ENCODE peak calls at places on chromosomes 1 and 21, in eight cellular contexts. Z is adrenal gland, F is AG04450, S is K562, A is ovary, R is cardiac muscle cell, Q is HL-60, N is IMR-90. M is an unnamed sample.

GRCh38 chr1:71231751-71232150 is 150.9 kb upstream of the ZRANB2 start:
- DNase-seq in Z (no peak), F (no peak), S (no peak), N (no peak), Q (no peak), A (no peak), R (no peak), M (no peak)

GRCh38 chr1:17287377-17287776 is 20.6 kb upstream of the PADI4 start:
- DNase-seq in F (peak; percentile 47), A (no peak), Z (no peak), R (no peak), S (no peak), N (peak; percentile 73), Q (no peak), M (no peak)

GRCh38 chr1:91916811-91917460 is 31.0 kb upstream of the TGFBR3 start:
- DNase-seq in Q (no peak), Z (no peak), A (no peak), S (no peak), N (no peak), F (no peak), R (no peak), M (no peak)

GRCh38 chr1:194227157-194227556 is 1040.7 kb upstream of the B3GALT2 start:
- DNase-seq in F (no peak), Z (no peak), R (no peak), Q (no peak), S (no peak), N (peak; percentile 1), A (no peak), M (no peak)

GRCh38 chr1:210246447-210246846 is 13.9 kb downstream of the SERTAD4 start:
- DNase-seq in R (no peak), F (peak; percentile 45), Q (no peak), Z (no peak), S (no peak), A (no peak), N (peak; percentile 36), M (no peak)

GRCh38 chr1:73463848-73464247 is 734.1 kb downstream of the LRRIQ3 start:
- DNase-seq in A (no peak), Q (no peak), F (no peak), N (no peak), S (no peak), Z (no peak), R (no peak), M (no peak)

GRCh38 chr1:147622731-147623130 is 47.6 kb downstream of the ACP6 start:
- DNase-seq in A (no peak), R (no peak), F (no peak), S (no peak), N (peak; percentile 69), Z (no peak), Q (no peak), M (no peak)

GRCh38 chr1:153777648-153778047 is 2.4 kb downstream of the SLC27A3 start:
- DNase-seq in R (no peak), N (peak; percentile 21), A (no peak), Q (no peak), F (no peak), S (no peak), Z (peak; percentile 63), M (no peak)

GRCh38 chr21:32962286-32962685 is 63.4 kb upstream of the OLIG2 start:
- DNase-seq in N (no peak), R (peak; percentile 32), S (no peak), A (no peak), Q (no peak), F (no peak), Z (no peak), M (no peak)

GRCh38 chr1:48025076-48025475 is 27.9 kb upstream of the TRABD2B start:
- DNase-seq in Q (no peak), F (no peak), A (no peak), R (no peak), S (no peak), N (no peak), Z (no peak), M (no peak)

GRCh38 chr1:28208818-28209441 is 23.9 kb downstream of the DNAJC8 start:
- DNase-seq in N (peak; percentile 76), A (no peak), R (peak; percentile 70), Z (peak; percentile 42), Q (no peak), S (peak; percentile 62), F (peak; percentile 51), M (peak; percentile 55)

GRCh38 chr1:117686907-117687306 is 81.1 kb downstream of the TENT5C start:
- DNase-seq in Q (no peak), N (peak; percentile 65), R (no peak), S (no peak), F (no peak), Z (peak; percentile 73), A (peak; percentile 68), M (no peak)

GRCh38 chr1:18948913-18949688 is 7.4 kb downstream of the IFFO2 start:
- DNase-seq in F (no peak), A (peak; percentile 24), Z (peak; percentile 80), R (peak; percentile 35), Q (no peak), S (no peak), N (peak; percentile 71), M (no peak)
- TF ChIP-seq CTCF in F (peak; percentile 7), A (no peak), Z (peak; percentile 17), R (no peak), Q (no peak), S (no peak), N (no peak), M (no peak)

GRCh38 chr21:36431252-36431651 is 46.1 kb downstream of the CHAF1B start:
- DNase-seq in Q (no peak), S (no peak), Z (no peak), R (no peak), F (no peak), N (no peak), A (no peak), M (no peak)

GRCh38 chr21:36427502-36427901 is 42.3 kb downstream of the CHAF1B start:
- DNase-seq in Z (no peak), N (no peak), Q (no peak), A (no peak), S (no peak), F (no peak), R (no peak), M (no peak)

GRCh38 chr21:36428789-36429671 is 43.8 kb downstream of the CHAF1B start:
- DNase-seq in Q (no peak), S (no peak), R (no peak), N (no peak), F (no peak), Z (no peak), A (no peak), M (no peak)

GRCh38 chr21:36430841-36431240 is 45.6 kb downstream of the CHAF1B start:
- DNase-seq in S (no peak), R (no peak), Q (no peak), N (no peak), F (no peak), Z (no peak), A (no peak), M (no peak)

GRCh38 chr21:36429672-36430546 is 44.7 kb downstream of the CHAF1B start:
- DNase-seq in Q (peak; percentile 60), F (peak; percentile 97), R (peak; percentile 72), S (peak; percentile 97), A (peak; percentile 86), Z (peak; percentile 96), N (peak; percentile 100), M (peak; percentile 80)
- TF ChIP-seq CTCF in Q (no peak), F (peak; percentile 7), R (peak; percentile 19), S (no peak), A (no peak), Z (peak; percentile 30), N (no peak), M (no peak)

GRCh38 chr1:63169057-63169456 is 153.3 kb upstream of the FOXD3 start:
- DNase-seq in R (no peak), N (no peak), F (no peak), A (no peak), S (no peak), Z (no peak), Q (no peak), M (no peak)

GRCh38 chr1:63173161-63173560 is 149.2 kb upstream of the FOXD3 start:
- DNase-seq in S (no peak), F (no peak), A (no peak), Z (no peak), R (no peak), N (no peak), Q (no peak), M (no peak)
- TF ChIP-seq CTCF in S (no peak), F (no peak), A (no peak), Z (no peak), R (no peak), N (no peak), Q (no peak), M (no peak)

GRCh38 chr1:152517237-152517811 is 3.0 kb downstream of the CRCT1 start:
- DNase-seq in S (no peak), R (no peak), Z (no peak), F (no peak), Q (no peak), N (no peak), A (no peak), M (no peak)

GRCh38 chr1:152513081-152513480 is 1.2 kb upstream of the CRCT1 start:
- DNase-seq in S (no peak), Q (no peak), F (no peak), A (no peak), N (no peak), R (no peak), Z (no peak), M (no peak)

GRCh38 chr1:152514715-152515453 is 602 bp downstream of the CRCT1 start:
- DNase-seq in F (no peak), N (no peak), Q (no peak), R (no peak), A (no peak), Z (no peak), S (no peak), M (no peak)

GRCh38 chr1:152515454-152515823 is 1.2 kb downstream of the CRCT1 start:
- DNase-seq in N (peak; percentile 4), R (no peak), S (no peak), F (no peak), A (no peak), Q (no peak), Z (no peak), M (no peak)

DNA sequence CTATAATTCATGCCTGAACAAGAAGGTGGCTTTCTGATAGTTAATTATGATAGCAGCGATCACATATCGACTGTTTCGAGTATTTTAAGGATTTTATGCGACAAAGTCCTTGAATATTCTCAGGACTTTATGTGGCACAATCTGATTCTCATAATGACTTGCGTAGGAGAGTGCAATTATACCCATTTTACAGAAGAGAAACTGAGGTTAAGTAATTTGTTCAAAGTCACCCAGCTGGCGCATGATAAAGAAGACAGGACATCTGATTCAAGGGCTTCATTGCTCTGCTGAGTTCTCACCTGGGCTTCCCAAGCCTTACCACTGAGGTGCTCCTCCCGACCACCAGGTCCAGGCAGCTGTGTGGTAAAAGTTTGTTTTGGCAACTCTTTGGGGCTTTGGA is 1.8 kb downstream of the CRCT1 start:
- DNase-seq in S (no peak), N (no peak), F (no peak), A (no peak), Z (no peak), R (no peak), Q (no peak), M (no peak)
- TF ChIP-seq CTCF in S (no peak), N (no peak), F (no peak), A (no peak), Z (no peak), R (no peak), Q (no peak), M (no peak)

GRCh38 chr1:226112626-226113025 is 50.1 kb downstream of the H3-3A start:
- DNase-seq in F (no peak), N (no peak), A (no peak), R (no peak), S (no peak), Q (no peak), Z (no peak), M (no peak)
- TF ChIP-seq CTCF in F (no peak), N (no peak), A (no peak), R (no peak), S (no peak), Q (no peak), Z (no peak), M (no peak)